ENCODE peak calls at places on chromosomes 6 and 20, in nine cellular contexts. M is epithelial cell of esophagus; Z is NCI-H187; X is activated T-cell treated with anti-CD3 and anti-CD28 coated beads for 1 hour; D is stimulated activated CD4-positive, alpha-beta T cell treated with anti-CD3 and anti-CD28 coated beads, Interleukin-2, amount 100 ng/mL, for 48 hours; K is posterior vena cava; Y is HTR-8/SVneo; E is lower lobe of right lung; O is heart right ventricle. A is an unnamed sample.

GRCh38 chr6:13710552-13711383 is 867 bp downstream of the RANBP9 start:
- DNase-seq in Y (no peak), E (peak; percentile 71), Z (no peak), M (no peak), K (peak; percentile 85), X (peak; percentile 16), O (peak; percentile 27), D (peak; percentile 19), A (peak; percentile 2)

GRCh38 chr20:16760431-16761304 is 12.5 kb downstream of the OTOR start:
- DNase-seq in Y (no peak), Z (no peak), E (no peak), M (peak; percentile 30), K (no peak), O (no peak), X (no peak), D (no peak), A (no peak)

GRCh38 chr6:42978793-42979522 is at the start of gene PEX6:
- DNase-seq in E (peak; percentile 97), K (peak; percentile 98), Y (peak; percentile 95), M (peak; percentile 83), D (peak; percentile 90), O (peak; percentile 93), X (peak; percentile 89), Z (peak; percentile 77), A (peak; percentile 91)

GRCh38 chr6:167758309-167759023 is 68.2 kb upstream of the AFDN start:
- DNase-seq in X (no peak), E (no peak), Y (no peak), M (no peak), D (no peak), O (no peak), K (peak; percentile 52), Z (no peak), A (no peak)

GRCh38 chr6:76221525-76221924 is 149.1 kb upstream of the IMPG1 start:
- DNase-seq in K (no peak), E (no peak), O (no peak), X (no peak), D (no peak), Z (no peak), M (no peak), Y (no peak), A (no peak)

GRCh38 chr6:145929037-145929633 is 35.0 kb downstream of the SHPRH start:
- DNase-seq in E (no peak), K (no peak), Y (peak; percentile 2), D (no peak), X (no peak), O (no peak), M (peak; percentile 54), Z (no peak), A (no peak)

GRCh38 chr6:148739822-148740128 is 7.1 kb upstream of the UST start:
- DNase-seq in E (no peak), K (no peak), M (no peak), Z (no peak), O (no peak), X (no peak), D (no peak), Y (no peak), A (no peak)

GRCh38 chr6:113644861-113645575 is 212.1 kb upstream of the MARCKS start:
- DNase-seq in X (no peak), Y (peak; percentile 48), Z (no peak), D (no peak), K (no peak), M (peak; percentile 95), E (no peak), O (no peak), A (no peak)

GRCh38 chr6:1322725-1323219 is 10.9 kb downstream of the FOXQ1 start:
- DNase-seq in D (no peak), X (no peak), Y (no peak), E (no peak), M (peak; percentile 56), K (no peak), O (no peak), Z (no peak), A (no peak)

GRCh38 chr6:106715922-106716321 is 86.5 kb downstream of the QRSL1 start:
- DNase-seq in X (no peak), Y (no peak), D (no peak), K (no peak), E (no peak), M (peak; percentile 74), Z (no peak), O (no peak), A (no peak)

GRCh38 chr6:143397229-143398222 is 53.0 kb downstream of the ADAT2 start:
- DNase-seq in E (peak; percentile 77), D (no peak), X (no peak), M (peak; percentile 100), Y (peak; percentile 65), O (peak; percentile 44), Z (no peak), K (peak; percentile 77), A (no peak)

GRCh38 chr20:54200487-54201267 is 7.2 kb upstream of the PFDN4 start:
- DNase-seq in Z (no peak), O (no peak), K (no peak), D (no peak), X (no peak), M (peak; percentile 73), E (no peak), Y (no peak), A (no peak)

GRCh38 chr6:15252205-15252604 is 6.3 kb downstream of the JARID2 start:
- DNase-seq in Y (no peak), X (no peak), M (no peak), D (no peak), K (no peak), Z (no peak), O (no peak), E (no peak), A (no peak)

GRCh38 chr6:134358320-134358719 is 40.4 kb upstream of the SGK1 start:
- DNase-seq in X (no peak), D (no peak), E (no peak), K (no peak), Y (peak; percentile 21), Z (no peak), O (no peak), M (peak; percentile 9), A (no peak)

GRCh38 chr6:157840776-157841175 is 17.7 kb downstream of the SNX9 start:
- DNase-seq in K (no peak), X (no peak), D (no peak), Z (no peak), E (no peak), O (no peak), Y (no peak), M (peak; percentile 56), A (no peak)

GRCh38 chr20:11394145-11394833 is 523.4 kb upstream of the BTBD3 start:
- DNase-seq in Z (no peak), E (no peak), D (no peak), O (no peak), X (no peak), M (peak; percentile 92), K (no peak), Y (no peak), A (no peak)

GRCh38 chr20:6381887-6382286 is 259.1 kb upstream of the FERMT1 start:
- DNase-seq in D (no peak), X (no peak), E (no peak), Z (no peak), M (peak; percentile 33), O (no peak), K (no peak), Y (no peak), A (no peak)

GRCh38 chr6:52304917-52305316 is 20.4 kb upstream of the MCM3 start:
- DNase-seq in E (no peak), M (no peak), X (no peak), K (no peak), Y (no peak), O (no peak), Z (no peak), D (no peak), A (no peak)

GRCh38 chr20:54043044-54043967 is 27.1 kb downstream of the BCAS1 start:
- DNase-seq in M (peak; percentile 74), D (no peak), K (no peak), Z (no peak), E (no peak), Y (no peak), X (no peak), O (no peak), A (no peak)

GRCh38 chr6:86453232-86453631 is 484.1 kb upstream of the HTR1E start:
- DNase-seq in Y (no peak), M (no peak), K (no peak), O (no peak), E (no peak), X (no peak), Z (no peak), D (no peak), A (no peak)

GRCh38 chr6:163285689-163286088 is 128.8 kb upstream of the QKI start:
- DNase-seq in O (no peak), Y (no peak), K (no peak), X (no peak), Z (no peak), D (no peak), M (no peak), E (no peak), A (no peak)

GRCh38 chr6:135163440-135163738 is 17.7 kb upstream of the MYB start:
- DNase-seq in D (peak; percentile 38), X (peak; percentile 12), O (no peak), M (no peak), E (no peak), Y (no peak), K (no peak), Z (no peak), A (no peak)

GRCh38 chr20:10505320-10506226 is 70.5 kb downstream of the SLX4IP start:
- DNase-seq in Y (no peak), X (no peak), O (no peak), E (no peak), M (peak; percentile 67), Z (no peak), D (no peak), K (no peak), A (no peak)

GRCh38 chr6:81565071-81565470 is 187.4 kb downstream of the TENT5A start:
- DNase-seq in Y (no peak), O (no peak), E (no peak), M (no peak), D (no peak), Z (no peak), K (no peak), X (no peak), A (no peak)

GRCh38 chr6:55950071-55950814 is 74.9 kb upstream of the BMP5 start:
- DNase-seq in M (no peak), K (no peak), E (no peak), D (no peak), Z (no peak), Y (no peak), X (no peak), O (no peak), A (no peak)

GRCh38 chr6:146191600-146191999 is 162.7 kb downstream of the GRM1 start:
- DNase-seq in K (no peak), Z (no peak), Y (no peak), M (no peak), O (no peak), E (no peak), X (no peak), D (no peak), A (no peak)

GRCh38 chr20:58891686-58892125 is 39.2 kb downstream of the GNAS start:
- DNase-seq in O (no peak), K (no peak), M (peak; percentile 47), D (peak; percentile 30), Y (peak; percentile 62), Z (no peak), E (peak; percentile 66), X (no peak), A (no peak)

GRCh38 chr6:136887899-136888298 is 34.2 kb upstream of the SLC35D3 start:
- DNase-seq in X (no peak), K (no peak), O (no peak), Y (no peak), Z (no peak), M (no peak), E (no peak), D (no peak), A (no peak)

GRCh38 chr6:29702519-29703103 is 20.6 kb upstream of the HLA-F start:
- DNase-seq in Z (no peak), K (no peak), Y (peak; percentile 66), O (peak; percentile 46), E (peak; percentile 74), M (peak; percentile 44), X (peak; percentile 78), D (peak; percentile 86), A (peak; percentile 69)